ENCODE peak calls at places on chromosomes 1 and 21, in eight cellular contexts. B is fibroblast of lung, Z is nephron progenitor cell, I is brain microvascular endothelial cell, O is hepatocyte, J is Calu3, K is RWPE2, C is AG04449. A is an unnamed sample.

GRCh38 chr1:159800177-159800935 is 1.8 kb upstream of the FCRL6 start:
- DNase-seq in B (no peak), Z (no peak), I (no peak), O (no peak), J (no peak), K (no peak), C (no peak), A (no peak)

GRCh38 chr1:208835781-208836180 is 591.6 kb upstream of the PLXNA2 start:
- DNase-seq in B (no peak), Z (no peak), I (no peak), O (no peak), J (no peak), K (no peak), C (no peak), A (no peak)

GRCh38 chr1:74502432-74502831 is 10.0 kb downstream of the LRRC53 start:
- DNase-seq in B (peak), Z (peak), I (peak), O (peak), J (no peak), K (no peak), C (no peak), A (no peak)

GRCh38 chr1:100261686-100262085 is 4.3 kb upstream of the RTCA start:
- DNase-seq in B (no peak), Z (no peak), I (no peak), O (no peak), J (no peak), K (no peak), C (no peak), A (no peak)

GRCh38 chr1:47569681-47570470 is 132.0 kb downstream of the FOXD2 start:
- DNase-seq in B (peak), Z (no peak), I (peak), O (peak), J (peak), K (peak), C (peak), A (no peak)

GRCh38 chr1:148263906-148264255 is 111.8 kb upstream of the NBPF11 start:
- DNase-seq in B (no peak), Z (peak), I (no peak), O (no peak), J (peak), K (no peak), C (no peak), A (no peak)

GRCh38 chr1:213297021-213297420 is 246.0 kb downstream of the RPS6KC1 start:
- DNase-seq in B (no peak), Z (no peak), I (no peak), O (no peak), J (no peak), K (no peak), C (no peak), A (no peak)

GRCh38 chr1:51506537-51506936 is 12.5 kb downstream of the EPS15 start:
- DNase-seq in B (peak), Z (no peak), I (peak), O (peak), J (no peak), K (no peak), C (peak), A (no peak)

GRCh38 chr1:200173097-200173629 is 145.7 kb downstream of the NR5A2 start:
- DNase-seq in B (no peak), Z (no peak), I (no peak), O (no peak), J (no peak), K (no peak), C (no peak), A (no peak)

GRCh38 chr1:241837901-241838300 is 10.1 kb upstream of the EXO1 start:
- DNase-seq in B (peak), Z (no peak), I (peak), O (peak), J (no peak), K (no peak), C (peak), A (no peak)

GRCh38 chr1:159935305-159935704 is 10.0 kb upstream of the TAGLN2 start:
- DNase-seq in B (no peak), Z (no peak), I (no peak), O (no peak), J (no peak), K (no peak), C (no peak), A (peak)

GRCh38 chr1:54709547-54710292 is 5.9 kb upstream of the TTC4 start:
- DNase-seq in B (no peak), Z (no peak), I (no peak), O (no peak), J (no peak), K (no peak), C (no peak), A (no peak)

GRCh38 chr1:13763991-13764390 is 64.0 kb downstream of the PRDM2 start:
- DNase-seq in B (no peak), Z (no peak), I (no peak), O (no peak), J (no peak), K (no peak), C (no peak), A (no peak)

GRCh38 chr1:116966791-116967190 is 34.8 kb upstream of the CD101 start:
- DNase-seq in B (peak), Z (no peak), I (no peak), O (no peak), J (no peak), K (no peak), C (no peak), A (no peak)

GRCh38 chr21:14737922-14738321 is 191.8 kb upstream of the SAMSN1 start:
- DNase-seq in B (no peak), Z (no peak), I (peak), O (peak), J (peak), K (no peak), C (no peak), A (no peak)

GRCh38 chr1:2983706-2984398 is 37.4 kb upstream of the ACTRT2 start:
- DNase-seq in B (no peak), Z (no peak), I (no peak), O (no peak), J (no peak), K (peak), C (no peak), A (peak)

GRCh38 chr1:115546846-115547245 is 94.9 kb upstream of the VANGL1 start:
- DNase-seq in B (peak), Z (no peak), I (no peak), O (no peak), J (no peak), K (no peak), C (no peak), A (no peak)

GRCh38 chr1:198879711-198880306 is 241.0 kb downstream of the PTPRC start:
- DNase-seq in B (peak), Z (no peak), I (no peak), O (no peak), J (no peak), K (no peak), C (no peak), A (no peak)
- TF ChIP-seq CTCF in B (no peak), Z (no peak), I (no peak), O (no peak), J (no peak), K (no peak), C (no peak), A (no peak)

DNA sequence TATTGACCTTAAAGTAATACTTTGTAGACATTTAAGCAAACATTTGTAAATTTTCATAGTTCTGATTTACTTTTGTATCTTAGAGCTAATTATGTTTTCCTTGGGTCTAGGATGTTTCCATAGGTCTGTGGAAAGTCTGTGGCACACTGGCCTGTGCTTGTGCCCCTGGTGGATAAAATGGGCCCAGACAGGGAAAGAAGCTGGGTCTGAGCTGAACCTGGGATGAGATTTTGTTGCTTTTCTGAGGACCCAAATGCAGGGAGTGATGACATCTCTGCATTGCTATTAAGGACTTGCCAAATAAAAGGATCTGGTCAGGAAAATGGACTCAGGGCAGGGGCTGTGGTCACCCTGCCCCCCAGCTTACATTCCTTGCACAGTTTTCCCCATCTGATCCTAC is 41.8 kb downstream of the C1orf21 start:
- DNase-seq in B (peak), Z (no peak), I (no peak), O (no peak), J (no peak), K (no peak), C (no peak), A (no peak)
- TF ChIP-seq CTCF in B (no peak), Z (no peak), I (peak), O (no peak), J (no peak), K (no peak), C (no peak), A (peak)

GRCh38 chr1:15110867-15111230 is 42.7 kb upstream of the TMEM51 start:
- DNase-seq in B (no peak), Z (no peak), I (no peak), O (no peak), J (no peak), K (no peak), C (no peak), A (no peak)
- TF ChIP-seq CTCF in B (no peak), Z (no peak), I (no peak), O (peak), J (no peak), K (no peak), C (no peak), A (peak)

DNA sequence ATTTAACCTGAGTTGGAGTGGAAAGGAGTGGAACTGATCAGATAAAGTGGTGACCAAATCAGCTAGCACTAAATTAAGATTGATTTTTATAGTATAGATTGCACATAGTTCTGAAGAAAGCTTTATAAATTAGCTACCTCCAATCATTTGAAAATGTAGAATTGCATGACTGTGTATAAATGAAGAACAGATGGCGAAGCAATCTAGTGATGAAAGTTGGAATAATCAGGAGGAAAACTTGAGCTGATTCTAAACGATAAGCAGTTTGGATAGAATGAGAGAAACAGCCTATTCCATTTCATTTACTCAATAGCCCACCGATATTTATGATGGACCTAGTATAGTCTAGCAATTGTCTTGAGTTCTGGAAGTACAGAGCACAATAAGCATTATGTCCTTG is 661.5 kb downstream of the PLA2G4A start:
- DNase-seq in B (no peak), Z (no peak), I (no peak), O (no peak), J (no peak), K (no peak), C (no peak), A (no peak)
- TF ChIP-seq CTCF in B (no peak), Z (no peak), I (no peak), O (no peak), J (no peak), K (no peak), C (no peak), A (no peak)

DNA sequence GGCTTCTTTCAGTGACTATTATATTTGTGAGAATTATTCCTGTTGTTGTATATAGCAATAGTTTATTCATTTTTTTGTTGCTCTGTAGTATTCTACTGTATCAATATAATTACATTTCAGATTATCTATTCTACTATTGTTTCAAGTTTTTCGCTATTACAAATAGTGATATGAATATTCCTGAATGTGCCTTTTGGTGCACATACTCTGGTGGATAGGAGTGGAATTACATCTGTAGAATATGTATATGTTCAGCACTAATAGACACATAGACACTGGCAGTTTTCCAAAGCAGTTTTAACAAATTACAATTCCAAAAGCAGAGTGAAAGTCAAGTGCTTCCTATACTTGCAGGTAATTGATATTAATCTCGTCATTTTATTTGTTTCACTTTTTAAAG is 696.2 kb upstream of the PRMT6 start:
- DNase-seq in B (no peak), Z (no peak), I (no peak), O (no peak), J (no peak), K (no peak), C (no peak), A (no peak)
- TF ChIP-seq CTCF in B (peak), Z (peak), I (no peak), O (no peak), J (no peak), K (peak), C (no peak), A (peak)